ENCODE peak calls at places on chromosomes 12 and 14, in four cellular contexts. One of them, this sample, is unnamed.

GRCh38 chr12:19759229-19759628 is 319.9 kb downstream of the AEBP2 start:
- DNase-seq in left lung: no peak
- DNase-seq in K562: no peak
- DNase-seq in iPS DF 6.9: no peak
- DNase-seq in this sample: no peak

GRCh38 chr12:129887047-129887568 is 16.7 kb downstream of the TMEM132D start:
- DNase-seq in left lung: no peak
- DNase-seq in K562: no peak
- DNase-seq in iPS DF 6.9: no peak
- DNase-seq in this sample: no peak

GRCh38 chr14:64737391-64738305 is 33.4 kb downstream of the PLEKHG3 start:
- DNase-seq in left lung: no peak
- DNase-seq in K562: no peak
- DNase-seq in iPS DF 6.9: no peak
- DNase-seq in this sample: no peak

GRCh38 chr14:104604461-104605449 is at the start of gene TMEM179:
- DNase-seq in iPS DF 6.9: peak
- DNase-seq in K562: peak
- DNase-seq in left lung: peak
- DNase-seq in this sample: no peak

GRCh38 chr14:64324461-64325255 is 30.5 kb upstream of the ESR2 start:
- DNase-seq in iPS DF 6.9: no peak
- DNase-seq in left lung: no peak
- DNase-seq in K562: no peak
- DNase-seq in this sample: no peak

GRCh38 chr12:7787574-7788315 is 1.5 kb upstream of the NANOG start:
- DNase-seq in left lung: no peak
- DNase-seq in K562: no peak
- DNase-seq in iPS DF 6.9: peak
- DNase-seq in this sample: no peak

GRCh38 chr12:132366341-132366861 is 37.0 kb upstream of the GALNT9 start:
- DNase-seq in iPS DF 6.9: no peak
- DNase-seq in K562: no peak
- DNase-seq in left lung: peak
- DNase-seq in this sample: no peak

GRCh38 chr14:23128969-23129758 is 10.1 kb upstream of the CEBPE start:
- DNase-seq in K562: no peak
- DNase-seq in left lung: no peak
- DNase-seq in iPS DF 6.9: no peak
- DNase-seq in this sample: no peak

GRCh38 chr12:19430988-19431387 is 8.3 kb upstream of the AEBP2 start:
- DNase-seq in iPS DF 6.9: no peak
- DNase-seq in left lung: no peak
- DNase-seq in K562: no peak
- DNase-seq in this sample: no peak

GRCh38 chr12:7221486-7221885 is 32.0 kb downstream of the PEX5 start:
- DNase-seq in K562: no peak
- DNase-seq in iPS DF 6.9: no peak
- DNase-seq in left lung: no peak
- DNase-seq in this sample: no peak

GRCh38 chr12:19741132-19741489 is 301.8 kb downstream of the AEBP2 start:
- DNase-seq in K562: no peak
- DNase-seq in iPS DF 6.9: no peak
- DNase-seq in left lung: no peak
- DNase-seq in this sample: no peak

GRCh38 chr12:50961708-50962107 is 9.4 kb downstream of the HIGD1C start:
- DNase-seq in K562: no peak
- DNase-seq in left lung: no peak
- DNase-seq in iPS DF 6.9: no peak
- DNase-seq in this sample: no peak

GRCh38 chr14:96925422-96925821 is 128.2 kb downstream of the VRK1 start:
- DNase-seq in left lung: no peak
- DNase-seq in iPS DF 6.9: no peak
- DNase-seq in K562: no peak
- DNase-seq in this sample: no peak

GRCh38 chr12:76275511-76276093 is 72.6 kb downstream of the BBS10 start:
- DNase-seq in left lung: no peak
- DNase-seq in K562: no peak
- DNase-seq in iPS DF 6.9: no peak
- DNase-seq in this sample: no peak

GRCh38 chr12:127257366-127257935 is 1009.5 kb upstream of the TMEM132C start:
- DNase-seq in K562: no peak
- DNase-seq in iPS DF 6.9: no peak
- DNase-seq in left lung: no peak
- DNase-seq in this sample: no peak

GRCh38 chr14:22107734-22108133 is 434.1 kb upstream of the OR4E1 start:
- DNase-seq in K562: no peak
- DNase-seq in left lung: no peak
- DNase-seq in iPS DF 6.9: no peak
- DNase-seq in this sample: no peak

GRCh38 chr14:63686926-63687325 is 40.9 kb downstream of the SGPP1 start:
- DNase-seq in left lung: no peak
- DNase-seq in K562: no peak
- DNase-seq in iPS DF 6.9: no peak
- DNase-seq in this sample: no peak

GRCh38 chr12:3571323-3571722 is 80.3 kb downstream of the PRMT8 start:
- DNase-seq in K562: no peak
- DNase-seq in left lung: no peak
- DNase-seq in iPS DF 6.9: no peak
- DNase-seq in this sample: no peak

GRCh38 chr14:88322505-88323085 is 474 bp downstream of the KCNK10 start:
- DNase-seq in left lung: no peak
- DNase-seq in K562: no peak
- DNase-seq in iPS DF 6.9: no peak
- DNase-seq in this sample: no peak

GRCh38 chr12:116798719-116799118 is 60.6 kb downstream of the RNFT2 start:
- DNase-seq in iPS DF 6.9: no peak
- DNase-seq in left lung: no peak
- DNase-seq in K562: no peak
- DNase-seq in this sample: no peak

GRCh38 chr12:82880442-82880901 is 193.8 kb downstream of the TMTC2 start:
- DNase-seq in left lung: no peak
- DNase-seq in K562: no peak
- DNase-seq in iPS DF 6.9: no peak
- DNase-seq in this sample: no peak

GRCh38 chr12:48862691-48863090 is 3.0 kb downstream of the RND1 start:
- DNase-seq in iPS DF 6.9: no peak
- DNase-seq in left lung: no peak
- DNase-seq in K562: no peak
- DNase-seq in this sample: no peak
- H3K4me3 ChIP-seq in iPS DF 6.9: no peak
- H3K4me3 ChIP-seq in left lung: no peak
- H3K4me3 ChIP-seq in K562: no peak
- H3K4me3 ChIP-seq in this sample: no peak

GRCh38 chr12:14564336-14564959 is 3.2 kb downstream of the PLBD1 start:
- DNase-seq in iPS DF 6.9: no peak
- DNase-seq in K562: no peak
- DNase-seq in left lung: no peak
- DNase-seq in this sample: no peak

GRCh38 chr12:14571779-14572178 is 4.1 kb upstream of the PLBD1 start:
- DNase-seq in K562: no peak
- DNase-seq in iPS DF 6.9: no peak
- DNase-seq in left lung: no peak
- DNase-seq in this sample: no peak

GRCh38 chr12:14570231-14570630 is 2.5 kb upstream of the PLBD1 start:
- DNase-seq in K562: no peak
- DNase-seq in left lung: no peak
- DNase-seq in iPS DF 6.9: no peak
- DNase-seq in this sample: no peak

GRCh38 chr12:14563051-14563450 is 4.6 kb downstream of the PLBD1 start:
- DNase-seq in K562: no peak
- DNase-seq in iPS DF 6.9: no peak
- DNase-seq in left lung: no peak
- DNase-seq in this sample: no peak

DNA sequence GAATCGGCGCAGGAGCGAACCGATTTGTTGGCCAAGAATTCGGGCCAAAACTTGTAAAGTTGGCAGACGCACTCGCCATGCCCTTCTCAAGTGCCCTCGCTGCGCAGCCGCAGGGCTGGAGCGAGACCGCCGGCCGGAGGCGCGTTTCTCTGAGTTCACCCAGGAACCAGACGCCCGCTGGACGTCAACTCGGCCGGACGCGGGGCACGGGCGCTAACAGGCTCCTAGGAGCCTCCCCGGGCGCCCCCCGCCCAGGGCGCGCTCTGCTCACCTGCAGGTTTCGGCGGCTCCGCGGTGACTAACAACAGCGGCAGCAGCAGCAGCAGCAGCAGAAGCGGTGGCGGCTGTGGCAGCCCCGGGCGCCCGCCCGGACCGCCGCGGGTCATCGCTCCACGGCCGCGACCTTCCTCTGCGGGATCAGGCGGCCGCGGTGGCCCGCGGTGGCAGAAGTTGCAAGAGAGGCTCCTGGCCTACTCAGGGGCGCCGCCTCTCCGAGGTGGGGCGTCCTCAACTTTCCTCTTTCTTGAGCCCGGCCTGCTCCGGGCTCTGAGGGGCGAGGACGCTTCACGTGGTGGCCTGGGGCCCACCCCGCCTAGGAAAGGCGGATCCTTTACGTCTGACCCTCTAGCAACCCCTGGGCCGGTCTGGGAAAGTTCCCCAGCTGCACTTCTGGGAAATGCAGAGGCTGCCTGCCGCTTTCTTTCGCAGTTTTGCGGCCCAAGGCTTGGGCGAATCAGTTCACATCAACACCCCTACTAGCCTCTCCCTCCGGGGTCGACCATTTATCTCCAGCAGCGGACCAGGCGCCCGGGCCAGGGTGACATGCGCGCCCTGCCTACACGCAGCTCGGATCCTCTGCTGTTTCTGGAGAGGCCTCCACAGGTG is at the start of gene PLBD1:
- DNase-seq in K562: peak
- DNase-seq in iPS DF 6.9: peak
- DNase-seq in left lung: peak
- DNase-seq in this sample: no peak
- H3K27ac ChIP-seq in K562: peak
- H3K27ac ChIP-seq in iPS DF 6.9: no peak
- H3K27ac ChIP-seq in left lung: peak
- H3K27ac ChIP-seq in this sample: no peak

GRCh38 chr12:71141270-71141948 is 16.4 kb downstream of the TSPAN8 start:
- DNase-seq in left lung: no peak
- DNase-seq in iPS DF 6.9: no peak
- DNase-seq in K562: no peak
- DNase-seq in this sample: no peak
- H3K4me3 ChIP-seq in left lung: no peak
- H3K4me3 ChIP-seq in iPS DF 6.9: no peak
- H3K4me3 ChIP-seq in K562: no peak
- H3K4me3 ChIP-seq in this sample: no peak

DNA sequence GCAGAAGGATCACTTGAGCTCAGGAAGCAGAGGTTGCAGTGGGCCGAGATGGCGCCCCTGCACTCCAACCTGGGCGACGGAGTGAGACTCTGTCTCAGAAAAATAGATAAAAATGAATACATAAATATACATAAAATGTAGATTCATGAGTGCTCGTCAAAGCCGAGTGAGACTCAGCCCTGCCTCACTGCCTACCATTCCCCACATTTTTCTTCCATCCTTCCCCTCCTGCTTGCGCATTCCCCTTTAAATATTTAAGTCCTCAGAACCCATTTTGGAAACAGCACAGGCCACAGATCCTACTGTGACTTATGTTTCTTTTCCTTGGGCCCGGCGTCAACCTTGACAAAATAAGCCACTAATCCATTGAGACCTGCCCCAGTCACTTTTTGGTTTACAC is 31.9 kb upstream of the AACS start:
- DNase-seq in left lung: no peak
- DNase-seq in K562: no peak
- DNase-seq in iPS DF 6.9: no peak
- DNase-seq in this sample: no peak
- H3K27ac ChIP-seq in left lung: no peak
- H3K27ac ChIP-seq in K562: no peak
- H3K27ac ChIP-seq in iPS DF 6.9: no peak
- H3K27ac ChIP-seq in this sample: no peak

GRCh38 chr12:52749827-52750226 is 27.3 kb downstream of the KRT76 start:
- DNase-seq in left lung: no peak
- DNase-seq in iPS DF 6.9: no peak
- DNase-seq in K562: no peak
- DNase-seq in this sample: no peak
- H3K4me3 ChIP-seq in left lung: no peak
- H3K4me3 ChIP-seq in iPS DF 6.9: no peak
- H3K4me3 ChIP-seq in K562: no peak
- H3K4me3 ChIP-seq in this sample: no peak

GRCh38 chr14:72826039-72826438 is 67.9 kb downstream of the DPF3 start:
- DNase-seq in iPS DF 6.9: no peak
- DNase-seq in left lung: no peak
- DNase-seq in K562: peak
- DNase-seq in this sample: no peak

GRCh38 chr14:72828604-72829003 is 65.3 kb downstream of the DPF3 start:
- DNase-seq in iPS DF 6.9: no peak
- DNase-seq in K562: no peak
- DNase-seq in left lung: no peak
- DNase-seq in this sample: no peak

GRCh38 chr14:72830786-72831583 is 62.9 kb downstream of the DPF3 start:
- DNase-seq in left lung: no peak
- DNase-seq in K562: no peak
- DNase-seq in iPS DF 6.9: no peak
- DNase-seq in this sample: no peak

GRCh38 chr14:72825486-72825885 is 68.4 kb downstream of the DPF3 start:
- DNase-seq in iPS DF 6.9: no peak
- DNase-seq in left lung: no peak
- DNase-seq in K562: peak
- DNase-seq in this sample: no peak

DNA sequence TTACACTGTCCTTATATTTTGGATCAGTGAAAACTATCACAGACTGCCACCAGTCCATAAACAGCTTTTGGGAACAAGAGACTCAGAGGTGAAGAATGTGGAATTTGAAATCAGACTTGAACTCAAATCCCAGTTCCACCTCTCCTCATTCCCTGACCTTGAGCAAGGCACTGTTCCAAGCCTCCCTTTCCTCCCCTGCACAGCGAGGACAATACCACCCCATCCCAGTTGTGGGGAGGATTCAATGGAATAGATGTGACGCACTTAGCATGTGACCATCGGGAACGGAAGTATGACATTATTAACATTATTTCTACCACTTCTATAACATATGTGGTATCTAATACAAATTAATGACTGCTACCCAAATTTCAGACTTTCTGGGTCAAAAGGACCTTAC is 63.5 kb downstream of the DPF3 start:
- DNase-seq in K562: no peak
- DNase-seq in iPS DF 6.9: no peak
- DNase-seq in left lung: no peak
- DNase-seq in this sample: no peak
- H3K27ac ChIP-seq in K562: no peak
- H3K27ac ChIP-seq in iPS DF 6.9: no peak
- H3K27ac ChIP-seq in left lung: no peak
- H3K27ac ChIP-seq in this sample: no peak

GRCh38 chr12:109719123-109720022 is 5.7 kb downstream of the FAM222A start:
- DNase-seq in K562: peak
- DNase-seq in iPS DF 6.9: no peak
- DNase-seq in left lung: no peak
- DNase-seq in this sample: no peak

GRCh38 chr12:109718390-109718789 is 4.8 kb downstream of the FAM222A start:
- DNase-seq in iPS DF 6.9: no peak
- DNase-seq in left lung: peak
- DNase-seq in K562: no peak
- DNase-seq in this sample: no peak

GRCh38 chr12:109716092-109716479 is 2.5 kb downstream of the FAM222A start:
- DNase-seq in K562: no peak
- DNase-seq in left lung: no peak
- DNase-seq in iPS DF 6.9: no peak
- DNase-seq in this sample: no peak

GRCh38 chr12:109716512-109717389 is 3.1 kb downstream of the FAM222A start:
- DNase-seq in K562: no peak
- DNase-seq in left lung: no peak
- DNase-seq in iPS DF 6.9: no peak
- DNase-seq in this sample: no peak

GRCh38 chr12:109717390-109718357 is 4.0 kb downstream of the FAM222A start:
- DNase-seq in left lung: no peak
- DNase-seq in iPS DF 6.9: no peak
- DNase-seq in K562: no peak
- DNase-seq in this sample: no peak
- H3K4me3 ChIP-seq in left lung: no peak
- H3K4me3 ChIP-seq in iPS DF 6.9: no peak
- H3K4me3 ChIP-seq in K562: no peak
- H3K4me3 ChIP-seq in this sample: no peak